ENCODE peak calls at places on chromosomes 7 and 10, in six cellular contexts. One of them, this sample, is unnamed.

GRCh38 chr7:96499532-96499931 is 177.6 kb upstream of the SLC25A13 start:
- DNase-seq in epithelial cell of proximal tubule: no peak
- DNase-seq in right lobe of liver: no peak
- DNase-seq in smooth muscle cell of the brain vasculature: no peak
- DNase-seq in germinal center: no peak
- DNase-seq in T-helper 1 cell: no peak
- DNase-seq in this sample: no peak

GRCh38 chr10:113846036-113846435 is 7.8 kb downstream of the DCLRE1A start:
- DNase-seq in epithelial cell of proximal tubule: no peak
- DNase-seq in right lobe of liver: no peak
- DNase-seq in smooth muscle cell of the brain vasculature: no peak
- DNase-seq in germinal center: no peak
- DNase-seq in T-helper 1 cell: no peak
- DNase-seq in this sample: no peak

GRCh38 chr10:71127019-71127534 is 85.3 kb upstream of the UNC5B start:
- DNase-seq in epithelial cell of proximal tubule: no peak
- DNase-seq in right lobe of liver: no peak
- DNase-seq in smooth muscle cell of the brain vasculature: no peak
- DNase-seq in germinal center: peak; percentile 1
- DNase-seq in T-helper 1 cell: no peak
- DNase-seq in this sample: no peak

GRCh38 chr7:55342216-55342871 is 22.8 kb upstream of the LANCL2 start:
- DNase-seq in epithelial cell of proximal tubule: no peak
- DNase-seq in right lobe of liver: no peak
- DNase-seq in smooth muscle cell of the brain vasculature: no peak
- DNase-seq in germinal center: no peak
- DNase-seq in T-helper 1 cell: no peak
- DNase-seq in this sample: no peak

GRCh38 chr10:132957981-132958885 is 15.9 kb upstream of the CFAP46 start:
- DNase-seq in epithelial cell of proximal tubule: no peak
- DNase-seq in right lobe of liver: peak; percentile 45
- DNase-seq in smooth muscle cell of the brain vasculature: no peak
- DNase-seq in germinal center: no peak
- DNase-seq in T-helper 1 cell: no peak
- DNase-seq in this sample: no peak

GRCh38 chr7:83148776-83149175 is 13.9 kb downstream of the PCLO start:
- DNase-seq in epithelial cell of proximal tubule: no peak
- DNase-seq in right lobe of liver: no peak
- DNase-seq in smooth muscle cell of the brain vasculature: peak; percentile 53
- DNase-seq in germinal center: no peak
- DNase-seq in T-helper 1 cell: no peak
- DNase-seq in this sample: no peak

GRCh38 chr7:13042605-13043236 is 355.3 kb downstream of the ARL4A start:
- DNase-seq in epithelial cell of proximal tubule: peak; percentile 9
- DNase-seq in right lobe of liver: no peak
- DNase-seq in smooth muscle cell of the brain vasculature: no peak
- DNase-seq in germinal center: no peak
- DNase-seq in T-helper 1 cell: no peak
- DNase-seq in this sample: no peak

GRCh38 chr7:151339651-151340377 is 1.8 kb upstream of the NUB1 start:
- DNase-seq in epithelial cell of proximal tubule: no peak
- DNase-seq in right lobe of liver: no peak
- DNase-seq in smooth muscle cell of the brain vasculature: no peak
- DNase-seq in germinal center: no peak
- DNase-seq in T-helper 1 cell: no peak
- DNase-seq in this sample: no peak

GRCh38 chr7:128265906-128266300 is 24.8 kb downstream of the LEP start:
- DNase-seq in epithelial cell of proximal tubule: no peak
- DNase-seq in right lobe of liver: no peak
- DNase-seq in smooth muscle cell of the brain vasculature: no peak
- DNase-seq in germinal center: no peak
- DNase-seq in T-helper 1 cell: no peak
- DNase-seq in this sample: no peak

GRCh38 chr10:26481914-26482550 is 43.9 kb downstream of the APBB1IP start:
- DNase-seq in epithelial cell of proximal tubule: no peak
- DNase-seq in right lobe of liver: no peak
- DNase-seq in smooth muscle cell of the brain vasculature: no peak
- DNase-seq in germinal center: peak; percentile 44
- DNase-seq in T-helper 1 cell: no peak
- DNase-seq in this sample: no peak

GRCh38 chr7:16135628-16136027 is 285.7 kb downstream of the CRPPA start:
- DNase-seq in epithelial cell of proximal tubule: no peak
- DNase-seq in right lobe of liver: no peak
- DNase-seq in smooth muscle cell of the brain vasculature: no peak
- DNase-seq in germinal center: no peak
- DNase-seq in T-helper 1 cell: no peak
- DNase-seq in this sample: no peak

GRCh38 chr7:27950123-27950522 is 210.2 kb downstream of the TAX1BP1 start:
- DNase-seq in epithelial cell of proximal tubule: no peak
- DNase-seq in right lobe of liver: no peak
- DNase-seq in smooth muscle cell of the brain vasculature: no peak
- DNase-seq in germinal center: no peak
- DNase-seq in T-helper 1 cell: no peak
- DNase-seq in this sample: no peak

GRCh38 chr7:80508440-80508839 is 3.4 kb downstream of the GNAT3 start:
- DNase-seq in epithelial cell of proximal tubule: no peak
- DNase-seq in right lobe of liver: no peak
- DNase-seq in smooth muscle cell of the brain vasculature: no peak
- DNase-seq in germinal center: no peak
- DNase-seq in T-helper 1 cell: no peak
- DNase-seq in this sample: no peak

GRCh38 chr7:128830231-128831177 is at the start of gene FLNC:
- DNase-seq in epithelial cell of proximal tubule: no peak
- DNase-seq in right lobe of liver: peak; percentile 58
- DNase-seq in smooth muscle cell of the brain vasculature: no peak
- DNase-seq in germinal center: no peak
- DNase-seq in T-helper 1 cell: no peak
- DNase-seq in this sample: peak; percentile 24

GRCh38 chr7:112481833-112482669 is 1.3 kb downstream of the LSMEM1 start:
- DNase-seq in epithelial cell of proximal tubule: peak; percentile 86
- DNase-seq in right lobe of liver: no peak
- DNase-seq in smooth muscle cell of the brain vasculature: peak; percentile 61
- DNase-seq in germinal center: no peak
- DNase-seq in T-helper 1 cell: no peak
- DNase-seq in this sample: peak; percentile 40

GRCh38 chr7:87318741-87319140 is 26.7 kb upstream of the CROT start:
- DNase-seq in epithelial cell of proximal tubule: no peak
- DNase-seq in right lobe of liver: no peak
- DNase-seq in smooth muscle cell of the brain vasculature: no peak
- DNase-seq in germinal center: no peak
- DNase-seq in T-helper 1 cell: no peak
- DNase-seq in this sample: no peak

GRCh38 chr10:9285698-9286097 is 1231.2 kb downstream of the GATA3 start:
- DNase-seq in epithelial cell of proximal tubule: no peak
- DNase-seq in right lobe of liver: no peak
- DNase-seq in smooth muscle cell of the brain vasculature: no peak
- DNase-seq in germinal center: no peak
- DNase-seq in T-helper 1 cell: no peak
- DNase-seq in this sample: no peak

GRCh38 chr10:49435225-49435624 is 39.3 kb upstream of the DRGX start:
- DNase-seq in epithelial cell of proximal tubule: no peak
- DNase-seq in right lobe of liver: no peak
- DNase-seq in smooth muscle cell of the brain vasculature: no peak
- DNase-seq in germinal center: no peak
- DNase-seq in T-helper 1 cell: no peak
- DNase-seq in this sample: no peak

GRCh38 chr10:122450336-122450990 is 4.0 kb upstream of the ARMS2 start:
- DNase-seq in epithelial cell of proximal tubule: no peak
- DNase-seq in right lobe of liver: no peak
- DNase-seq in smooth muscle cell of the brain vasculature: no peak
- DNase-seq in germinal center: no peak
- DNase-seq in T-helper 1 cell: no peak
- DNase-seq in this sample: no peak

GRCh38 chr7:37352251-37352650 is 96.4 kb downstream of the ELMO1 start:
- DNase-seq in epithelial cell of proximal tubule: no peak
- DNase-seq in right lobe of liver: no peak
- DNase-seq in smooth muscle cell of the brain vasculature: no peak
- DNase-seq in germinal center: no peak
- DNase-seq in T-helper 1 cell: no peak
- DNase-seq in this sample: no peak

GRCh38 chr10:24382979-24383663 is 174.2 kb downstream of the KIAA1217 start:
- DNase-seq in epithelial cell of proximal tubule: no peak
- DNase-seq in right lobe of liver: no peak
- DNase-seq in smooth muscle cell of the brain vasculature: no peak
- DNase-seq in germinal center: no peak
- DNase-seq in T-helper 1 cell: no peak
- DNase-seq in this sample: no peak

GRCh38 chr10:43255644-43256431 is 11.0 kb downstream of the RASGEF1A start:
- DNase-seq in epithelial cell of proximal tubule: no peak
- DNase-seq in right lobe of liver: no peak
- DNase-seq in smooth muscle cell of the brain vasculature: no peak
- DNase-seq in germinal center: peak; percentile 53
- DNase-seq in T-helper 1 cell: no peak
- DNase-seq in this sample: no peak

GRCh38 chr7:95420996-95421846 is 13.6 kb downstream of the PON2 start:
- DNase-seq in epithelial cell of proximal tubule: peak; percentile 57
- DNase-seq in right lobe of liver: no peak
- DNase-seq in smooth muscle cell of the brain vasculature: no peak
- DNase-seq in germinal center: no peak
- DNase-seq in T-helper 1 cell: no peak
- DNase-seq in this sample: no peak

GRCh38 chr7:148182264-148182663 is 408.3 kb upstream of the C7orf33 start:
- DNase-seq in epithelial cell of proximal tubule: no peak
- DNase-seq in right lobe of liver: no peak
- DNase-seq in smooth muscle cell of the brain vasculature: no peak
- DNase-seq in germinal center: no peak
- DNase-seq in T-helper 1 cell: no peak
- DNase-seq in this sample: no peak

GRCh38 chr10:79586933-79587332 is 23.8 kb upstream of the SFTPA1 start:
- DNase-seq in epithelial cell of proximal tubule: no peak
- DNase-seq in right lobe of liver: no peak
- DNase-seq in smooth muscle cell of the brain vasculature: no peak
- DNase-seq in germinal center: no peak
- DNase-seq in T-helper 1 cell: no peak
- DNase-seq in this sample: no peak

GRCh38 chr10:101303087-101303753 is 50.7 kb upstream of the BTRC start:
- DNase-seq in epithelial cell of proximal tubule: no peak
- DNase-seq in right lobe of liver: no peak
- DNase-seq in smooth muscle cell of the brain vasculature: no peak
- DNase-seq in germinal center: no peak
- DNase-seq in T-helper 1 cell: no peak
- DNase-seq in this sample: no peak

GRCh38 chr7:148270576-148270975 is 320.0 kb upstream of the C7orf33 start:
- DNase-seq in epithelial cell of proximal tubule: no peak
- DNase-seq in right lobe of liver: no peak
- DNase-seq in smooth muscle cell of the brain vasculature: no peak
- DNase-seq in germinal center: no peak
- DNase-seq in T-helper 1 cell: no peak
- DNase-seq in this sample: no peak

GRCh38 chr7:101880536-101881443 is 63.4 kb downstream of the CUX1 start:
- DNase-seq in epithelial cell of proximal tubule: no peak
- DNase-seq in right lobe of liver: no peak
- DNase-seq in smooth muscle cell of the brain vasculature: no peak
- DNase-seq in germinal center: no peak
- DNase-seq in T-helper 1 cell: no peak
- DNase-seq in this sample: no peak

GRCh38 chr10:3424102-3424803 is 251.7 kb upstream of the PITRM1 start:
- DNase-seq in epithelial cell of proximal tubule: no peak
- DNase-seq in right lobe of liver: no peak
- DNase-seq in smooth muscle cell of the brain vasculature: no peak
- DNase-seq in germinal center: no peak
- DNase-seq in T-helper 1 cell: no peak
- DNase-seq in this sample: peak; percentile 49

GRCh38 chr10:32189400-32190084 is 133.3 kb upstream of the KIF5B start:
- DNase-seq in epithelial cell of proximal tubule: no peak
- DNase-seq in right lobe of liver: no peak
- DNase-seq in smooth muscle cell of the brain vasculature: no peak
- DNase-seq in germinal center: no peak
- DNase-seq in T-helper 1 cell: no peak
- DNase-seq in this sample: no peak

GRCh38 chr7:47313564-47313963 is 268.3 kb downstream of the TNS3 start:
- DNase-seq in epithelial cell of proximal tubule: no peak
- DNase-seq in right lobe of liver: no peak
- DNase-seq in smooth muscle cell of the brain vasculature: no peak
- DNase-seq in germinal center: no peak
- DNase-seq in T-helper 1 cell: no peak
- DNase-seq in this sample: no peak

GRCh38 chr10:43057231-43057711 is 19.6 kb upstream of the RET start:
- DNase-seq in epithelial cell of proximal tubule: no peak
- DNase-seq in right lobe of liver: peak; percentile 19
- DNase-seq in smooth muscle cell of the brain vasculature: no peak
- DNase-seq in germinal center: no peak
- DNase-seq in T-helper 1 cell: no peak
- DNase-seq in this sample: no peak

GRCh38 chr10:38070501-38070900 is 23.6 kb upstream of the ZNF37A start:
- DNase-seq in epithelial cell of proximal tubule: no peak
- DNase-seq in right lobe of liver: no peak
- DNase-seq in smooth muscle cell of the brain vasculature: no peak
- DNase-seq in germinal center: no peak
- DNase-seq in T-helper 1 cell: no peak
- DNase-seq in this sample: no peak